ENCODE peak calls at places on chromosomes 4 and X, in nine cellular contexts. A is activated CD4-positive, CD25-positive, alpha-beta regulatory T cell treated with anti-CD3 and anti-CD28 coated beads, Interleukin-2, amount 50 U/mL, for 72 hours; K is activated naive CD4-positive, alpha-beta T cell; R is RPMI8226; E is mesendoderm; T is GM19239; L is GM18507; X is activated CD8-positive, alpha-beta memory T cell treated with anti-CD3 and anti-CD28 coated beads for 48 hours; B is NCI-H1417 treated with DMSO at 0.1 percent for 48 hours. M is an unnamed sample.

GRCh38 chrX:77431227-77431626 is 16.0 kb upstream of the FGF16 start:
- DNase-seq in A (no peak), K (no peak), R (no peak), E (peak), T (no peak), L (no peak), X (no peak), B (no peak), M (no peak)

GRCh38 chrX:39592776-39593175 is 505.0 kb downstream of the BCOR start:
- DNase-seq in A (no peak), K (no peak), R (no peak), E (no peak), T (no peak), L (no peak), X (no peak), B (no peak), M (no peak)

GRCh38 chr4:7183161-7183560 is 9.2 kb upstream of the SORCS2 start:
- DNase-seq in A (peak), K (no peak), R (no peak), E (no peak), T (no peak), L (no peak), X (no peak), B (no peak), M (no peak)

GRCh38 chr4:8940792-8941491 is 69.3 kb upstream of the HMX1 start:
- DNase-seq in A (no peak), K (no peak), R (peak), E (peak), T (no peak), L (no peak), X (no peak), B (no peak), M (no peak)

GRCh38 chrX:19515615-19516105 is 352 bp upstream of the MAP3K15 start:
- DNase-seq in A (no peak), K (no peak), R (no peak), E (peak), T (no peak), L (no peak), X (no peak), B (no peak), M (no peak)

GRCh38 chrX:40109288-40110008 is 11.7 kb upstream of the BCOR start:
- DNase-seq in A (no peak), K (peak), R (peak), E (peak), T (no peak), L (no peak), X (no peak), B (no peak), M (no peak)

GRCh38 chr4:8400641-8401325 is 39.7 kb downstream of the ACOX3 start:
- DNase-seq in A (no peak), K (no peak), R (no peak), E (peak), T (no peak), L (no peak), X (no peak), B (no peak), M (no peak)

GRCh38 chr4:68466751-68467150 is 19.5 kb downstream of the TMPRSS11E start:
- DNase-seq in A (no peak), K (no peak), R (no peak), E (no peak), T (no peak), L (no peak), X (no peak), B (no peak), M (no peak)

GRCh38 chr4:154317600-154317999 is 174.0 kb downstream of the DCHS2 start:
- DNase-seq in A (no peak), K (no peak), R (no peak), E (no peak), T (no peak), L (no peak), X (no peak), B (no peak), M (no peak)